ENCODE peak calls at places on chromosome 13, in six cellular contexts. E is endothelial cell, T is mesothelial cell of epicardium, K is heart right ventricle, S is A549, F is lower leg skin. D is an unnamed sample.

GRCh38 chr13:43757266-43757665 is 29.5 kb downstream of the ENOX1 start:
- DNase-seq in S (no peak), K (no peak), F (no peak), T (no peak), E (no peak), D (no peak)

GRCh38 chr13:105597573-105597972 is 937.9 kb downstream of the EFNB2 start:
- DNase-seq in T (no peak), F (no peak), K (no peak), E (no peak), S (no peak), D (no peak)

GRCh38 chr13:26759907-26760834 is at the start of gene GPR12:
- DNase-seq in E (no peak), K (no peak), T (no peak), S (no peak), F (no peak), D (no peak)

GRCh38 chr13:86986448-86986847 is 684.7 kb upstream of the SLITRK5 start:
- DNase-seq in S (peak; percentile 33), K (no peak), F (no peak), E (no peak), T (no peak), D (no peak)

GRCh38 chr13:28707629-28708427 is 10.9 kb downstream of the SLC46A3 start:
- DNase-seq in F (no peak), S (no peak), E (no peak), T (no peak), K (no peak), D (no peak)

GRCh38 chr13:25281937-25282332 is 5.4 kb downstream of the MTMR6 start:
- DNase-seq in T (no peak), F (no peak), K (no peak), S (no peak), E (no peak), D (no peak)

GRCh38 chr13:21753117-21753729 is 82.3 kb downstream of the FGF9 start:
- DNase-seq in F (no peak), K (no peak), T (no peak), E (no peak), S (no peak), D (no peak)

GRCh38 chr13:102198418-102199322 is 203.2 kb downstream of the FGF14 start:
- DNase-seq in S (no peak), T (no peak), K (no peak), E (no peak), F (no peak), D (no peak)

GRCh38 chr13:20340759-20341161 is 108.6 kb upstream of the GJB6 start:
- DNase-seq in S (no peak), F (peak; percentile 56), E (no peak), T (no peak), K (no peak), D (peak; percentile 72)

GRCh38 chr13:99214691-99215090 is 14.0 kb downstream of the UBAC2 start:
- DNase-seq in S (no peak), T (no peak), F (no peak), K (no peak), E (no peak), D (no peak)

GRCh38 chr13:94674609-94675348 is 37.6 kb downstream of the SOX21 start:
- DNase-seq in F (peak; percentile 29), T (peak; percentile 43), S (peak; percentile 66), E (peak; percentile 71), K (peak; percentile 27), D (no peak)

GRCh38 chr13:40657961-40658360 is 8.5 kb downstream of the FOXO1 start:
- DNase-seq in E (no peak), S (no peak), K (no peak), T (no peak), F (no peak), D (no peak)

GRCh38 chr13:46614582-46614981 is 61.6 kb downstream of the LRCH1 start:
- DNase-seq in K (no peak), F (no peak), E (no peak), S (peak; percentile 61), T (no peak), D (no peak)

GRCh38 chr13:60407095-60407494 is 10.1 kb downstream of the TDRD3 start:
- DNase-seq in T (no peak), E (no peak), K (no peak), F (no peak), S (no peak), D (no peak)

GRCh38 chr13:33610471-33611015 is 207.4 kb upstream of the RFC3 start:
- DNase-seq in T (no peak), S (peak; percentile 1), K (peak; percentile 77), E (no peak), F (no peak), D (peak; percentile 73)

GRCh38 chr13:35916186-35916585 is 215.0 kb downstream of the DCLK1 start:
- DNase-seq in E (no peak), S (no peak), T (no peak), K (no peak), F (no peak), D (no peak)

DNA sequence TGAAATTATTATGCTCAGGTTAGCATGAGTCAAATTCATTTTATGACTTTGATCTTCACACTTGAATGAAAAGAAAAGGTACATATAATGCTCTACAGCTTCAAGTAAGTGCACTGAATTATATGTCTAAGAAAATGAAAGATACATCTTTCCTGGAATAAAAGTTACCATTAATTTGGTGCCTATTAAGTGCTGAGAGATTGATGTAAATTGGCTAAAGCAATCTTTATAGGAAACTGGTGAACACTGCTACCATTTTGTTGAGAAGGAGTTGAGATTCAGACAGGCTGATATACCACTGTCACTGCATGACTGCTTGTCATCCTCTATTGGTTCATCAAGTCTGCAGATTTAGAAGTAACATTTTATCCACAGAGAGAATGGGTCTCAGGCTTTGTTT is 416.8 kb upstream of the SPRY2 start:
- DNase-seq in F (no peak), K (no peak), S (no peak), E (no peak), T (no peak), D (no peak)
- TF ChIP-seq CTCF in F (no peak), K (no peak), S (no peak), E (no peak), T (no peak), D (no peak)

GRCh38 chr13:55199132-55199531 is 1941.6 kb upstream of the PRR20A start:
- DNase-seq in T (no peak), E (no peak), K (no peak), F (no peak), S (peak; percentile 1), D (no peak)
- TF ChIP-seq CTCF in T (no peak), E (no peak), K (no peak), F (no peak), S (no peak), D (no peak)

GRCh38 chr13:110811751-110812110 is 98.2 kb downstream of the ING1 start:
- DNase-seq in K (no peak), F (no peak), T (no peak), E (no peak), S (no peak), D (no peak)

GRCh38 chr13:110812869-110813645 is 99.6 kb downstream of the ING1 start:
- DNase-seq in F (no peak), T (no peak), E (no peak), K (no peak), S (no peak), D (no peak)

GRCh38 chr13:110811008-110811720 is 97.7 kb downstream of the ING1 start:
- DNase-seq in T (no peak), S (no peak), F (no peak), E (no peak), K (no peak), D (no peak)

GRCh38 chr13:110813646-110814624 is 100.4 kb downstream of the ING1 start:
- DNase-seq in F (no peak), T (no peak), K (no peak), S (peak; percentile 12), E (no peak), D (no peak)

GRCh38 chr13:110812111-110812868 is 98.8 kb downstream of the ING1 start:
- DNase-seq in T (no peak), E (no peak), S (no peak), K (no peak), F (no peak), D (no peak)
- TF ChIP-seq CTCF in T (no peak), E (no peak), S (no peak), K (peak; percentile 25), F (no peak), D (no peak)

GRCh38 chr13:75583101-75583500 is 33.5 kb downstream of the UCHL3 start:
- DNase-seq in T (no peak), S (no peak), E (no peak), K (no peak), F (no peak), D (no peak)

GRCh38 chr13:75585153-75585552 is 35.6 kb downstream of the UCHL3 start:
- DNase-seq in K (no peak), F (no peak), S (no peak), E (no peak), T (no peak), D (no peak)

GRCh38 chr13:75579529-75579928 is 29.9 kb downstream of the UCHL3 start:
- DNase-seq in T (no peak), S (no peak), F (no peak), E (no peak), K (no peak), D (no peak)

GRCh38 chr13:75587679-75588078 is 38.1 kb downstream of the UCHL3 start:
- DNase-seq in K (no peak), T (no peak), S (no peak), E (no peak), F (no peak), D (no peak)

DNA sequence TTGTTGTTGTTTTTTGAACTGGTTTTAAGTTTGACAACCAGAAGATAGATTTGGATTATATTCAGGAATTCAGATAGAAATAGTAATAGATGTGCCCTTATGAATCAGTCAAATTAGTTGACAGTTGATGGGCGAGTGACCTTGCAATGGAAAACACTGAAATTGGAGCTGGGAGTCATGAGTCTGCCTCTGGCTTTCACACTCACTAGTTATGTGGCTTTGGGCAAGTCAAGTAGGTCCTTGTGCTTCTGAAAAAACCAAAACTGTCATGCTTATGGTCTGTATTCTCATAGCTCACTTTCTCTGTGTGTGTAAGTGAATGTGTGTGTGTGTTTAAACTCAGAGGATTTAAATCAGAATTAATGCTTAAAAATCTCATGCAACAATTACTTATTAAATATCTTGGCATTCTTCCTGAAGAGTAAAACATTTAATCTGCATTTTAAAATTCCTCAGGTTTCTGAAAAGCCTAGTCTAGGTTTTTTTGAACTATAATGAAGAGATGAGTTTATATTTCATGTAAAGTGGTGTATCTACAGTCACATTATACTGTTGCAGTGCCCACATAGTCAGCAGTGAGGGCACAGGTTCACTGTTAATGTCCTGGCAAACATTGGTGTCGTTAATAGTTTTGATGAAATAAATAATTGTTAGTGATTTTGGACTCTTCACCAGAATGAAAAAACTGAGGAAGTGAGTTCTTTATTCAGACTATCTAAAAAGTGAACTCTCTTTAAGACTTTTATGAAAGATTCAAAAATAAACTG is 32.5 kb downstream of the UCHL3 start:
- DNase-seq in S (no peak), E (no peak), K (no peak), F (no peak), T (no peak), D (peak; percentile 7)
- TF ChIP-seq CTCF in S (no peak), E (no peak), K (no peak), F (no peak), T (no peak), D (no peak)

GRCh38 chr13:57595775-57596174 is 35.8 kb upstream of the PCDH17 start:
- DNase-seq in T (no peak), E (no peak), F (no peak), S (no peak), K (no peak), D (no peak)
- TF ChIP-seq CTCF in T (no peak), E (no peak), F (no peak), S (no peak), K (no peak), D (no peak)

D was measured in psoas muscle.